ENCODE peak calls at places on chromosomes 16 and 17, in four cellular contexts. S, W, D and I are unnamed samples.

GRCh38 chr16:18832613-18833012 is 31.3 kb upstream of the ARL6IP1 start:
- DNase-seq in S (no peak), W (no peak), D (no peak), I (no peak)

GRCh38 chr16:86660623-86661022 is 82.3 kb downstream of the FOXL1 start:
- DNase-seq in S (no peak), W (no peak), D (no peak), I (no peak)

GRCh38 chr17:44219636-44220210 is at the start of gene UBTF:
- DNase-seq in S (no peak), W (peak; percentile 60), D (peak; percentile 59), I (no peak)

GRCh38 chr17:46878055-46878454 is 26.7 kb downstream of the WNT9B start:
- DNase-seq in W (peak; percentile 23), S (no peak), D (no peak), I (no peak)

GRCh38 chr17:56834380-56835258 is 668 bp downstream of the DGKE start:
- DNase-seq in W (peak; percentile 70), S (peak; percentile 2), D (peak; percentile 56), I (no peak)

GRCh38 chr17:81720267-81721071 is 8.4 kb downstream of the SLC25A10 start:
- DNase-seq in W (no peak), D (no peak), S (no peak), I (no peak)

GRCh38 chr17:68777243-68777855 is 176.2 kb upstream of the FAM20A start:
- DNase-seq in D (peak; percentile 32), S (peak; percentile 18), W (peak; percentile 77), I (no peak)

GRCh38 chr17:45320349-45320930 is 3.6 kb upstream of the MAP3K14 start:
- DNase-seq in S (peak; percentile 86), W (no peak), D (no peak), I (no peak)

GRCh38 chr16:12573300-12573699 is 230.4 kb downstream of the CPPED1 start:
- DNase-seq in W (no peak), S (no peak), D (no peak), I (no peak)

GRCh38 chr17:614637-615546 is 99.7 kb downstream of the VPS53 start:
- DNase-seq in W (no peak), D (no peak), S (no peak), I (no peak)

GRCh38 chr17:77419095-77419494 is 278.3 kb downstream of the SEC14L1 start:
- DNase-seq in W (no peak), S (no peak), D (no peak), I (no peak)

GRCh38 chr17:77497578-77497934 is 356.8 kb downstream of the SEC14L1 start:
- DNase-seq in D (no peak), S (no peak), W (peak; percentile 10), I (no peak)

GRCh38 chr16:57626420-57627170 is 1.8 kb upstream of the ADGRG1 start:
- DNase-seq in D (no peak), W (no peak), S (no peak), I (no peak)

GRCh38 chr16:57628782-57629181 is 352 bp downstream of the ADGRG1 start:
- DNase-seq in S (no peak), W (no peak), D (no peak), I (no peak)

GRCh38 chr16:57624806-57625500 is 3.5 kb upstream of the ADGRG1 start:
- DNase-seq in S (no peak), W (no peak), D (no peak), I (no peak)

GRCh38 chr16:57628008-57628781 is at the start of gene ADGRG1:
- DNase-seq in W (peak; percentile 90), S (peak; percentile 94), D (peak; percentile 70), I (peak; percentile 87)

GRCh38 chr16:57627184-57627871 is 1.1 kb upstream of the ADGRG1 start:
- DNase-seq in W (no peak), S (peak; percentile 86), D (no peak), I (peak; percentile 74)
- TF ChIP-seq CTCF in W (no peak), S (peak; percentile 48), D (no peak), I (peak; percentile 59)

DNA sequence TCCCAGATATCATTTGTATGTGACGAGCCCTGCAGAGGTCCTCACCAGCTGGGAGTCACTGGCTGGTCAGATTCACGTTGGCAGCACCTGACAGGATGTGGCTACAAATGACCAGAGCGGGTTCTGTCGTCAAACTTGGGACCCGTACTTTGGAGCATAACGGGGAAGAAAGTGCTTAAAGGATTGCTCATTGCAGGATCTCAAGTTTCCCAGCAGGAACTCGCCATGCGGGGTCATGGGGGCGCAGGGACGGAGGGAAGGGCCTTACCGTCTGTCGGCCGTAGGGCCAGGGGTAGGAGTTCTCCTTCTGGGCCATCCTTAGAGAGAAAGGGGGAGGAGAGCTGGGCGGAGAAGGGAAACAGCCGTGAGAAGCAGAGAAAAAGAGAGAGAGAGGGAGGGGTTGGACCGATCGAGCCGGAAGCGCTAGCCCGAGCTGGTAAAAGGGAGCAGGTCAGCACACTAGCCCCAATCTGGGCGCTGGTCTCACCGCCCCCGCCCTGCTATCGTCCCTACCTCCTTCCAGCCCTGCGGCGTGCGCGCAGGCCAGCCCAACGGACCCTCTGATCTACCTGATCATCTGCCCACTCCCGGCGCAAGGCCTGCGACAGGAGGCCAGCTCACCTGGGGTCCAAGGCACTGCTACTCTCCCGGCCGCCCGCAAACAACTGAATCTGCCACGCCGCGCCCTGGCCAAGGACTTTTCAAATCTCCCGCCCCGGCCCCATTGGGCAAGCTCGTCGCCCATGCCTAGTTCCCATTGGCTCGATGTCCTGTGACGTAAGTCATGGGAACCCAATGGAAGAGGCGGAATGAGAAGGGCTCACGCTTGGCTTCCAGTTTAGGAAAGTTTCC is at the start of gene AURKB:
- DNase-seq in W (peak; percentile 99), S (peak; percentile 88), D (peak; percentile 95), I (no peak)
- TF ChIP-seq CTCF in W (no peak), S (no peak), D (no peak), I (no peak)

DNA sequence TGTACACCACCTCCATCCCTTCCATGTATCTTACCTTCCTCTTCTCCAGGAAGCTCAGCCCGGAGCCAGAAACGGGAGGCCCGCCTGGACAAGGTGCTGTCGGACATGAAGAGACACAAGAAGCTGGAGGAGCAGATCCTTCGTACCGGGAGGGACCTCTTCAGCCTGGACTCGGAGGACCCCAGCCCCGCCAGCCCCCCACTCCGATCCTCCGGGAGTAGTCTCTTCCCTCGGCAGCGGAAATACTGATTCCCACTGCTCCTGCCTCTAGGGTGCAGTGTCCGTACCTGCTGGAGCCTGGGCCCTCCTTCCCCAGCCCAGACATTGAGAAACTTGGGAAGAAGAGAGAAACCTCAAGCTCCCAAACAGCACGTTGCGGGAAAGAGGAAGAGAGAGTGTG is 756 bp upstream of the MVP start:
- DNase-seq in S (no peak), W (peak; percentile 58), D (no peak), I (no peak)
- TF ChIP-seq CTCF in S (no peak), W (peak; percentile 17), D (no peak), I (peak; percentile 26)

DNA sequence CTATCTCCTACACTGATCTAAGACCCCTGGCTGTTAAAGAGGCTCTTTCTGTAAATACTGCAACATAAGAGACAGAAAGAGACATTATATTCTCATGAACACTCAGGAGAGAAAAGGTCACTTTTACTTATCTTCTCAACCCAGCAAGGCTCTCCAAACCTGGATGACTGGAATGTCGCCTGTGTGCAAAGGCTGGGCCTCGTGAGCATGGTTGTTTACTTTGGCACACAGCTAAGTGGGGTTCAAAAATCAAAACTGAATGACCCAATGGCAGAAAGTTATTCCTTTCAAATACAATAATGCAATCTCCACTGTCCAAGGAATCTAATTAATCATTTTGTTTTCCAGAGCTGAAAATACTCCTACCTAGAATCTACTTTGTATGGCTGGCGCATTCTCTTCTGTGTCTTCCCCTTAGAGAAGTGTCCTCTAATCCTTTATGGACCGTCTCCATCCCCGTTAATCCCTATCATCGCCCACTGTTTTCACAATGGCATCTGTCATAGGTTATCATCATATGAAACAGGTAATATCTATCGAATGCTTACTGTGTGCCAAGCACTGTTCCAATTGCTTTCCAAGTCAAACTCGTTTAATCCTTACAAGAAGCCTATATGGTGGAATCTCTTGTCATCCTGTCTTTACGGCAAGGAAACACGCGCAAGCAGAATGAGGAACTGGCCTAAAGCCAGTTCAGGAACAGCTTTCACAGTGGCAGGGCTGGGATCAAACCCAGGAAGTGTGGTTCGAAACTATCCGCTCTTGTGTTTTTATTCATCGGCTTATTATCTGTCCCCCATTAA is 1.3 kb downstream of the SLX4 start:
- DNase-seq in D (peak; percentile 16), W (no peak), S (no peak), I (no peak)
- TF ChIP-seq CTCF in D (no peak), W (no peak), S (no peak), I (no peak)

GRCh38 chr17:19867094-19867653 is 562 bp downstream of the ULK2 start:
- DNase-seq in W (peak; percentile 84), D (peak; percentile 64), S (peak; percentile 48), I (no peak)
- TF ChIP-seq CTCF in W (no peak), D (peak; percentile 38), S (no peak), I (peak; percentile 40)

GRCh38 chr17:35725058-35725457 is 6.4 kb upstream of the RASL10B start:
- DNase-seq in D (no peak), W (no peak), S (no peak), I (no peak)
- TF ChIP-seq CTCF in D (no peak), W (no peak), S (no peak), I (no peak)